ENCODE peak calls at places on chromosomes 5 and 9, in ten cellular contexts. W is OCI-LY7, P is heart right ventricle, U is IMR-90, M is GM12878, Q is PC-3, A is RWPE1, Y is astrocyte, K is neural progenitor cell, I is stomach. J is an unnamed sample.

GRCh38 chr5:91235194-91235793 is 147.8 kb downstream of the ARRDC3 start:
- DNase-seq in W (no peak), P (no peak), U (no peak), M (no peak), Q (no peak), A (no peak), Y (no peak), K (no peak), I (no peak), J (no peak)

GRCh38 chr5:136001531-136001930 is 27.3 kb upstream of the TGFBI start:
- DNase-seq in W (no peak), P (no peak), U (peak), M (no peak), Q (no peak), A (no peak), Y (peak), K (peak), I (no peak), J (no peak)

GRCh38 chr5:13740471-13740870 is 204.0 kb downstream of the DNAH5 start:
- DNase-seq in W (no peak), P (no peak), U (no peak), M (no peak), Q (peak), A (no peak), Y (no peak), K (no peak), I (no peak), J (no peak)

GRCh38 chr5:20223451-20223850 is 235.5 kb upstream of the CDH18 start:
- DNase-seq in W (no peak), P (no peak), U (no peak), M (no peak), Q (no peak), A (no peak), Y (no peak), K (no peak), I (no peak), J (no peak)

GRCh38 chr5:10563132-10563939 is 534 bp upstream of the ANKRD33B start:
- DNase-seq in W (peak), P (peak), U (peak), M (no peak), Q (peak), A (peak), Y (no peak), K (peak), I (no peak), J (no peak)

GRCh38 chr5:138949223-138949574 is 74.1 kb upstream of the LRRTM2 start:
- DNase-seq in W (no peak), P (no peak), U (no peak), M (no peak), Q (no peak), A (no peak), Y (no peak), K (no peak), I (no peak), J (no peak)

GRCh38 chr5:138926257-138926656 is 51.1 kb upstream of the LRRTM2 start:
- DNase-seq in W (no peak), P (no peak), U (no peak), M (no peak), Q (no peak), A (no peak), Y (no peak), K (no peak), I (no peak), J (no peak)

GRCh38 chr5:123700624-123701023 is 188.6 kb downstream of the CSNK1G3 start:
- DNase-seq in W (no peak), P (peak), U (peak), M (no peak), Q (peak), A (peak), Y (peak), K (no peak), I (no peak), J (peak)

GRCh38 chr5:83414601-83415000 is 56.9 kb upstream of the VCAN start:
- DNase-seq in W (no peak), P (no peak), U (peak), M (no peak), Q (no peak), A (no peak), Y (no peak), K (no peak), I (no peak), J (no peak)

GRCh38 chr9:85744481-85744880 is 2.7 kb upstream of the AGTPBP1 start:
- DNase-seq in W (no peak), P (no peak), U (no peak), M (no peak), Q (no peak), A (no peak), Y (no peak), K (no peak), I (no peak), J (no peak)

GRCh38 chr5:80268916-80269315 is 13.1 kb upstream of the SERINC5 start:
- DNase-seq in W (no peak), P (no peak), U (peak), M (no peak), Q (no peak), A (no peak), Y (no peak), K (peak), I (no peak), J (peak)

GRCh38 chr5:16585028-16585667 is 31.6 kb downstream of the RETREG1 start:
- DNase-seq in W (peak), P (no peak), U (no peak), M (no peak), Q (peak), A (peak), Y (no peak), K (no peak), I (no peak), J (no peak)

GRCh38 chr5:105745111-105745510 is 1925.6 kb downstream of the EFNA5 start:
- DNase-seq in W (no peak), P (no peak), U (no peak), M (no peak), Q (no peak), A (no peak), Y (no peak), K (no peak), I (no peak), J (no peak)

GRCh38 chr9:18976368-18977238 is 56.4 kb downstream of the SAXO1 start:
- DNase-seq in W (no peak), P (no peak), U (peak), M (no peak), Q (peak), A (no peak), Y (peak), K (no peak), I (peak), J (no peak)

GRCh38 chr9:26723486-26723885 is 169.1 kb downstream of the CAAP1 start:
- DNase-seq in W (no peak), P (no peak), U (peak), M (no peak), Q (peak), A (no peak), Y (no peak), K (peak), I (no peak), J (peak)

GRCh38 chr5:30156156-30156555 is 1037.3 kb upstream of the CDH6 start:
- DNase-seq in W (no peak), P (no peak), U (no peak), M (no peak), Q (peak), A (peak), Y (no peak), K (no peak), I (no peak), J (no peak)

GRCh38 chr5:142697356-142697807 is 11.5 kb upstream of the FGF1 start:
- DNase-seq in W (no peak), P (peak), U (peak), M (no peak), Q (no peak), A (no peak), Y (peak), K (no peak), I (no peak), J (peak)

GRCh38 chr5:67166460-67166871 is 30.1 kb downstream of the CD180 start:
- DNase-seq in W (peak), P (peak), U (no peak), M (no peak), Q (peak), A (no peak), Y (no peak), K (no peak), I (peak), J (no peak)

GRCh38 chr9:96376926-96377874 is 6.3 kb downstream of the SLC35D2 start:
- DNase-seq in W (no peak), P (no peak), U (peak), M (no peak), Q (peak), A (peak), Y (peak), K (no peak), I (no peak), J (no peak)

GRCh38 chr5:109413463-109413862 is 3.7 kb upstream of the PJA2 start:
- DNase-seq in W (no peak), P (peak), U (peak), M (no peak), Q (no peak), A (no peak), Y (peak), K (peak), I (peak), J (peak)

GRCh38 chr5:14059810-14060209 is 83.3 kb upstream of the TRIO start:
- DNase-seq in W (no peak), P (no peak), U (peak), M (no peak), Q (peak), A (no peak), Y (peak), K (no peak), I (no peak), J (no peak)

GRCh38 chr9:120402741-120403542 is 177.0 kb downstream of the CDK5RAP2 start:
- DNase-seq in W (no peak), P (no peak), U (peak), M (no peak), Q (peak), A (peak), Y (peak), K (no peak), I (no peak), J (peak)

GRCh38 chr5:172886974-172887491 is 53.0 kb downstream of the ERGIC1 start:
- DNase-seq in W (no peak), P (peak), U (peak), M (no peak), Q (no peak), A (peak), Y (peak), K (no peak), I (peak), J (no peak)

GRCh38 chr5:148619484-148619883 is 34.8 kb downstream of the HTR4 start:
- DNase-seq in W (no peak), P (no peak), U (no peak), M (no peak), Q (no peak), A (no peak), Y (no peak), K (no peak), I (no peak), J (no peak)

GRCh38 chr9:121559183-121559582 is 59.5 kb upstream of the GGTA1 start:
- DNase-seq in W (no peak), P (no peak), U (peak), M (peak), Q (peak), A (no peak), Y (peak), K (no peak), I (no peak), J (no peak)

GRCh38 chr5:87649455-87649854 is 236.7 kb upstream of the CCNH start:
- DNase-seq in W (no peak), P (no peak), U (no peak), M (no peak), Q (peak), A (peak), Y (peak), K (no peak), I (no peak), J (peak)

GRCh38 chr9:78592866-78593265 is 295.9 kb downstream of the PSAT1 start:
- DNase-seq in W (no peak), P (no peak), U (peak), M (no peak), Q (peak), A (no peak), Y (peak), K (no peak), I (no peak), J (no peak)

GRCh38 chr5:181281077-181281983 is 20.4 kb upstream of the TRIM52 start:
- DNase-seq in W (no peak), P (no peak), U (no peak), M (no peak), Q (no peak), A (no peak), Y (no peak), K (peak), I (no peak), J (no peak)

GRCh38 chr5:113294341-113295110 is 140.3 kb downstream of the TSSK1B start:
- DNase-seq in W (peak), P (peak), U (peak), M (no peak), Q (peak), A (peak), Y (peak), K (peak), I (peak), J (peak)
- TF ChIP-seq CTCF in W (peak), P (no peak), U (no peak), M (no peak), Q (peak), A (no peak), Y (no peak), K (peak), I (no peak), J (peak)

GRCh38 chr5:112245616-112246015 is 173.5 kb downstream of the EPB41L4A start:
- DNase-seq in W (no peak), P (no peak), U (no peak), M (no peak), Q (no peak), A (no peak), Y (no peak), K (peak), I (no peak), J (no peak)
- H3K27ac ChIP-seq in W (no peak), P (no peak), U (no peak), M (no peak), Q (no peak), A (no peak), Y (no peak), K (peak), I (no peak), J (no peak)

GRCh38 chr5:103891151-103891550 is 328.6 kb upstream of the NUDT12 start:
- DNase-seq in W (no peak), P (no peak), U (no peak), M (no peak), Q (peak), A (no peak), Y (peak), K (no peak), I (no peak), J (no peak)
- TF ChIP-seq CTCF in W (no peak), P (no peak), U (no peak), M (no peak), Q (no peak), A (no peak), Y (no peak), K (no peak), I (no peak), J (no peak)

GRCh38 chr5:116951217-116951616 is 376.6 kb upstream of the SEMA6A start:
- DNase-seq in W (no peak), P (no peak), U (no peak), M (no peak), Q (no peak), A (no peak), Y (no peak), K (no peak), I (no peak), J (no peak)

GRCh38 chr5:116947691-116948528 is 373.3 kb upstream of the SEMA6A start:
- DNase-seq in W (peak), P (peak), U (no peak), M (peak), Q (peak), A (peak), Y (peak), K (peak), I (peak), J (peak)

DNA sequence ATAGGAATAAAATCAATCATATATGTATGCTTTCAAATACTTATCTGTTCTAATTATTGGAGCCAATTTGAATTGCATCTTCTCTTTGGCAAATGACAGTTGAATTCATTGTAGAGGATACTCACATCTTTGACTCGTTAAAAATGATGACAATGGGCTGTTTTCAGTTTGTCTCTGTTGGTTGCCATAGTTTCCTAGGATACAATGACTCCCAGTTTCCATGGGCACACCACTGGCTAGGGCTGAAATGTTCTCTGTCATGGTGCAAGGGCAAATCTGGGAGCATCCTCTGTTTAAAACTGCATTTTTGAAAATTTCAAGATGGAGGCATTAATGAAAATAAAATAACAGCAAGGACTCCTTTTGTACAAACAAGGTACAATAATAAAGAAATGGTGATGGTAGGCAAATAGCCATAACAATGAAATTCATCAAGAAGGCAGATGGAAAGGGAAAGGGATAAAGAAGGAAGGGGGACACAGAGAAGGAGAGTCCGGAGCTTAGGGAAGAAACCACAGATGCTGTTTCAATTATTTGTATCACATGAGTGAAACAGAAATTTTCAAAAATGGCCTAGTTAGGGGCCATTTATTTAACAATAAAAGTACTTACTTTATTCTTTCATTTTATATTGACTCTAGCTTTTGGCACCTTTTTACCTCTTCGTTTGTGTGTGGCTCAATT is 378.8 kb upstream of the SEMA6A start:
- DNase-seq in W (no peak), P (no peak), U (no peak), M (no peak), Q (no peak), A (no peak), Y (no peak), K (peak), I (no peak), J (no peak)
- H3K27ac ChIP-seq in W (no peak), P (no peak), U (no peak), M (no peak), Q (no peak), A (no peak), Y (no peak), K (no peak), I (no peak), J (no peak)

DNA sequence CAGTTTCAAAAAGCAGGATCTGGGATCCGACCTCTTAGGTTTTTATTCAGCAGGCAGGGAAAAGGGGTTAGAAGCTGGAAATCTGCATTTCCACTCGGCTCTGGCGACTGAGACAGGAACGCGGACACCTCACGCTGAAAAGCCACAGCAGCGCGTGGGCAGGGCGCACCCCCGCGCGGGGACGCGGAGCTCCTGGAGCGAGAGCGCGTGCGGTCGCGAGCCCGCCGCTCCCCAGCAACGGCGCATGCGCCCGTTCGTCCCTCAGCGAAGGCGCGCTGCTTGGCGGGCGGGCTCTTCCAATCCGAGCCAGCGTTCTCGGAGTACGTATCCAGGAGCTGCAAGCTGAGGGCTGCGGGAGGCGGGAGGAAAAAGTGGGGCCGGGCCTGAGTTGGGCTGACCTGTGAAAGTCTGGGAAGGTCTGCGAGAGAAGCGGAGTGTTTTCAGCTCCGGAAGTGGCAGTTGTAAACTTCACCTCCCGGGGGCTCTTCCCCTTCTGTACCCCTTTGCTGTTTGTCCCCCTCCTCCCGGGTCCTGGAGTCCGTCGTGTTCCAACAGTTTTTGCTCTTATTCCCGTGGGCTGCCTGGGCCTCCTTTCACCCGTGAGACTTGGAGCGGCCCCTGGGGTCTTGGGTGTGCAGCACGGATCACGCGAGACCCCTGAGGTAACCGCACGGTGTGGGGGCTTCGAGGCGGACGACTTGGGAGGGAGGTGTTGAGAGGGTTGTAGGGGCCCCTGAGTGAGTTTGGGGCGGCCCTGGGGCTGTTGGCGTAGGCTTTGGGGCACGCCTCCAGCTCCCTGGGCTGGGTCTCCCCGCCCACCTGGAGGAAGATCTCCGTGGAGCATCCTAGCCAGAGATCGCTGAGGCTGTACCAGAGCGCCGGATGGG is at the start of gene CCDC171:
- DNase-seq in W (peak), P (peak), U (peak), M (peak), Q (peak), A (peak), Y (peak), K (peak), I (peak), J (peak)
- TF ChIP-seq CTCF in W (no peak), P (no peak), U (no peak), M (no peak), Q (no peak), A (no peak), Y (no peak), K (peak), I (no peak), J (no peak)

DNA sequence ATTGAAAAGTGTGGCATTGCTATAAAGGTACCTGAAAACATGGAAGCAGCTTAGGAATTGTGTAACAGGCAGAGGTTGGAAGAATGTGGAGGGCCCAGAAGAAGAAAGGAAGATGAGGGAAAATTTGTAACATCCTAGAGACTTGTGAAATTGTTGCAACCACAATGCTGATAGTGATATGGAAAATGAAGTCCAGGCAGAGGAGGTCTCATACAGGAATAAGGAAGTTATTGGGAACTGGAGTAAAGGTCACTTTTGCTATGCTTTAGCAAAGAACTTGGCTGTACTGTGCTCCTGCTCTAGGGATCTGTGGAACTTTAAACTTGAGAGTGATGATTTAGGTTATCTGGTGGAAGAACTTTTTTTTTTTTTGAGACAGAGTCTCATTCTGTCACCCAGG is 43.5 kb downstream of the PTPDC1 start:
- DNase-seq in W (no peak), P (no peak), U (no peak), M (no peak), Q (no peak), A (no peak), Y (no peak), K (no peak), I (no peak), J (no peak)
- H3K27ac ChIP-seq in W (no peak), P (no peak), U (no peak), M (no peak), Q (no peak), A (no peak), Y (no peak), K (no peak), I (no peak), J (no peak)

GRCh38 chr9:124022201-124023121 is 10.9 kb downstream of the LHX2 start:
- DNase-seq in W (no peak), P (no peak), U (no peak), M (no peak), Q (no peak), A (no peak), Y (peak), K (peak), I (no peak), J (peak)
- TF ChIP-seq CTCF in W (no peak), P (no peak), U (no peak), M (no peak), Q (no peak), A (no peak), Y (no peak), K (peak), I (no peak), J (no peak)

GRCh38 chr9:94908583-94909249 is 182.2 kb downstream of the AOPEP start:
- DNase-seq in W (no peak), P (peak), U (no peak), M (no peak), Q (no peak), A (no peak), Y (no peak), K (no peak), I (peak), J (no peak)
- H3K27ac ChIP-seq in W (no peak), P (peak), U (no peak), M (no peak), Q (no peak), A (no peak), Y (peak), K (no peak), I (peak), J (no peak)

DNA sequence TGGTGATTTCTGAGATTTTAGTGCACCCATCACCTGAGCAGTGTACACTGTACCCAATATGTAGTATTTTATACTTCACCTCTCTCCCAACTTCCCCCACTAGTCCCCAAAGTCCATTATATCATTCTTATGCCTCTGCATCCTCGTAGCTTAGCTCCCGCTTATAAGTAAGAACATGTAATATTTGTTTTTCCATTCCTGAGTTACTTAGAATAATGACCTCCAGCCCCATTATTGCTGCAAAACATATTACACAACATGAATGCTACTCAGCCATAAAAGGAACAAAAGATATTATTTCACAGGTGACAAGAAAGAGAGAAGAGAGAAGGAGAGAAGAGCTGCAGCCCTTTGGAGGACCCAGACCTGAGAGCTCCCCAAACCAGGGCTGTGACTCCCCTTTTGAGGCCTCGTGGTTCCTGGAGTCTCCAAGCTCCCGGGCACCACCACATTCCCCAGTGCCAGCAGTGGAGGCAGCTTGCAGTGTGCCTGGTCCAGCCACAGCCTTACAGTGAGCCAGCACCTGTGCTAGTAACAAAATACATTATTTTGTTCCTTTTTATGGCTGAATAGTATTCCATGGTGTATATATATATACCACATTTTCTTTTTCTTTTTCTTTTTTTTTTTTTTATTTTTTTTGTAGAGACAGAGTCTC is 194.5 kb upstream of the DAB2 start:
- DNase-seq in W (no peak), P (no peak), U (no peak), M (no peak), Q (peak), A (no peak), Y (no peak), K (no peak), I (no peak), J (no peak)
- TF ChIP-seq CTCF in W (no peak), P (no peak), U (no peak), M (no peak), Q (no peak), A (no peak), Y (no peak), K (no peak), I (no peak), J (no peak)